ENCODE peak calls at places on chromosomes 7 and 10, in four cellular contexts. N is left cardiac atrium, T is heart right ventricle, L is C1 segment of cervical spinal cord. R is an unnamed sample.

GRCh38 chr7:44071726-44072363 is 6.5 kb upstream of the PGAM2 start:
- DNase-seq in N (peak), L (no peak), T (no peak), R (peak)

GRCh38 chr10:82934947-82935346 is 1060.0 kb downstream of the NRG3 start:
- DNase-seq in L (no peak), N (no peak), T (no peak), R (no peak)

GRCh38 chr10:115861455-115861854 is 411.6 kb downstream of the GFRA1 start:
- DNase-seq in N (no peak), L (no peak), T (no peak), R (no peak)

GRCh38 chr7:21450076-21450475 is 22.2 kb downstream of the SP4 start:
- DNase-seq in N (no peak), T (no peak), L (no peak), R (no peak)

GRCh38 chr10:73478636-73479035 is 17.2 kb downstream of the PPP3CB start:
- DNase-seq in N (no peak), L (no peak), T (no peak), R (no peak)

GRCh38 chr7:21314954-21315353 is 112.9 kb upstream of the SP4 start:
- DNase-seq in L (no peak), N (no peak), T (no peak), R (no peak)

GRCh38 chr10:29658984-29659769 is 24.4 kb upstream of the SVIL start:
- DNase-seq in L (no peak), N (peak), T (no peak), R (no peak)

GRCh38 chr10:13877154-13877909 is 290.6 kb downstream of the PRPF18 start:
- DNase-seq in N (peak), T (peak), L (no peak), R (peak)

GRCh38 chr10:72691470-72692056 is 380 bp upstream of the MCU start:
- DNase-seq in T (no peak), N (no peak), L (no peak), R (no peak)

GRCh38 chr10:60981012-60981411 is 37.0 kb upstream of the RHOBTB1 start:
- DNase-seq in T (no peak), N (no peak), L (no peak), R (no peak)

GRCh38 chr7:64951250-64951848 is 39.5 kb downstream of the ZNF117 start:
- DNase-seq in T (no peak), N (no peak), L (no peak), R (no peak)

GRCh38 chr7:158672975-158673374 is 31.6 kb downstream of the NCAPG2 start:
- DNase-seq in T (no peak), N (no peak), L (no peak), R (no peak)

GRCh38 chr7:14738086-14738485 is 164.5 kb downstream of the DGKB start:
- DNase-seq in T (no peak), N (no peak), L (no peak), R (no peak)

GRCh38 chr7:139572704-139573395 is 49.4 kb downstream of the CLEC2L start:
- DNase-seq in L (no peak), T (no peak), N (no peak), R (no peak)

GRCh38 chr10:96667401-96667800 is 52.9 kb downstream of the PIK3AP1 start:
- DNase-seq in N (no peak), L (no peak), T (no peak), R (no peak)

GRCh38 chr7:35494407-35494806 is 200.5 kb downstream of the HERPUD2 start:
- DNase-seq in T (no peak), L (no peak), N (no peak), R (no peak)

GRCh38 chr7:826230-826905 is 5.9 kb upstream of the SUN1 start:
- DNase-seq in N (peak), T (no peak), L (no peak), R (no peak)

GRCh38 chr10:7797582-7797981 is 9.6 kb downstream of the ATP5F1C start:
- DNase-seq in T (peak), L (no peak), N (no peak), R (peak)

GRCh38 chr10:70324951-70325781 is 41.4 kb upstream of the NPFFR1 start:
- DNase-seq in T (no peak), L (no peak), N (no peak), R (no peak)

GRCh38 chr7:19982841-19983835 is 209.7 kb upstream of the TMEM196 start:
- DNase-seq in L (no peak), T (peak), N (peak), R (no peak)

GRCh38 chr10:105989995-105990394 is 1174.5 kb downstream of the SORCS1 start:
- DNase-seq in T (no peak), N (no peak), L (no peak), R (no peak)

GRCh38 chr10:128047991-128048826 is 78.0 kb downstream of the MKI67 start:
- DNase-seq in N (no peak), L (no peak), T (peak), R (no peak)

GRCh38 chr10:121337356-121337936 is 260.8 kb downstream of the FGFR2 start:
- DNase-seq in T (no peak), L (no peak), N (no peak), R (no peak)